ENCODE peak calls at places on chromosomes 6 and 20, in six cellular contexts. One of them, this sample, is unnamed.

GRCh38 chr6:44478591-44479254 is 91.2 kb downstream of the CDC5L start:
- DNase-seq in AG10803: no peak
- DNase-seq in B cell: no peak
- DNase-seq in H9: no peak
- DNase-seq in progenitor cell of endocrine pancreas: no peak
- DNase-seq in breast epithelium: no peak
- DNase-seq in this sample: no peak

GRCh38 chr6:82251942-82252341 is 4.4 kb upstream of the IBTK start:
- DNase-seq in progenitor cell of endocrine pancreas: no peak
- DNase-seq in H9: no peak
- DNase-seq in breast epithelium: no peak
- DNase-seq in B cell: peak; percentile 14
- DNase-seq in AG10803: peak; percentile 51
- DNase-seq in this sample: no peak

GRCh38 chr6:57302477-57302876 is 15.0 kb upstream of the PRIM2 start:
- DNase-seq in breast epithelium: no peak
- DNase-seq in B cell: no peak
- DNase-seq in H9: no peak
- DNase-seq in AG10803: no peak
- DNase-seq in progenitor cell of endocrine pancreas: no peak
- DNase-seq in this sample: no peak

GRCh38 chr20:63572788-63573738 is 976 bp downstream of the HELZ2 start:
- DNase-seq in breast epithelium: no peak
- DNase-seq in AG10803: no peak
- DNase-seq in progenitor cell of endocrine pancreas: no peak
- DNase-seq in B cell: no peak
- DNase-seq in H9: peak; percentile 55
- DNase-seq in this sample: no peak

GRCh38 chr6:18441253-18441979 is 54.3 kb downstream of the RNF144B start:
- DNase-seq in AG10803: no peak
- DNase-seq in H9: no peak
- DNase-seq in B cell: no peak
- DNase-seq in progenitor cell of endocrine pancreas: no peak
- DNase-seq in breast epithelium: no peak
- DNase-seq in this sample: no peak

GRCh38 chr6:118586741-118587485 is 38.8 kb downstream of the PLN start:
- DNase-seq in B cell: no peak
- DNase-seq in H9: no peak
- DNase-seq in breast epithelium: no peak
- DNase-seq in progenitor cell of endocrine pancreas: no peak
- DNase-seq in AG10803: no peak
- DNase-seq in this sample: no peak

GRCh38 chr6:3405679-3406078 is 51.2 kb downstream of the SLC22A23 start:
- DNase-seq in AG10803: peak; percentile 75
- DNase-seq in progenitor cell of endocrine pancreas: no peak
- DNase-seq in B cell: no peak
- DNase-seq in breast epithelium: no peak
- DNase-seq in H9: no peak
- DNase-seq in this sample: no peak

GRCh38 chr6:38459291-38459690 is 180.4 kb downstream of the BTBD9 start:
- DNase-seq in AG10803: peak; percentile 48
- DNase-seq in H9: no peak
- DNase-seq in breast epithelium: no peak
- DNase-seq in B cell: no peak
- DNase-seq in progenitor cell of endocrine pancreas: no peak
- DNase-seq in this sample: no peak

GRCh38 chr20:33282991-33283555 is at the start of gene BPIFB1:
- DNase-seq in AG10803: no peak
- DNase-seq in progenitor cell of endocrine pancreas: no peak
- DNase-seq in breast epithelium: no peak
- DNase-seq in H9: peak; percentile 34
- DNase-seq in B cell: no peak
- DNase-seq in this sample: no peak

GRCh38 chr6:149964243-149965190 is 774 bp downstream of the ULBP1 start:
- DNase-seq in breast epithelium: no peak
- DNase-seq in H9: peak; percentile 50
- DNase-seq in B cell: peak; percentile 60
- DNase-seq in progenitor cell of endocrine pancreas: no peak
- DNase-seq in AG10803: peak; percentile 28
- DNase-seq in this sample: peak; percentile 42

GRCh38 chr6:52598123-52598823 is 21.4 kb upstream of the TRAM2 start:
- DNase-seq in H9: peak; percentile 89
- DNase-seq in AG10803: peak; percentile 81
- DNase-seq in progenitor cell of endocrine pancreas: peak; percentile 62
- DNase-seq in breast epithelium: peak; percentile 27
- DNase-seq in B cell: peak; percentile 33
- DNase-seq in this sample: peak; percentile 70

GRCh38 chr6:92231220-92231701 is 1188.1 kb downstream of the EPHA7 start:
- DNase-seq in AG10803: no peak
- DNase-seq in H9: no peak
- DNase-seq in B cell: no peak
- DNase-seq in breast epithelium: no peak
- DNase-seq in progenitor cell of endocrine pancreas: no peak
- DNase-seq in this sample: no peak

GRCh38 chr20:1667510-1668085 is 10.0 kb upstream of the SIRPG start:
- DNase-seq in B cell: no peak
- DNase-seq in progenitor cell of endocrine pancreas: no peak
- DNase-seq in H9: no peak
- DNase-seq in AG10803: no peak
- DNase-seq in breast epithelium: no peak
- DNase-seq in this sample: no peak

GRCh38 chr6:92495246-92495645 is 924.1 kb downstream of the EPHA7 start:
- DNase-seq in breast epithelium: peak; percentile 26
- DNase-seq in H9: no peak
- DNase-seq in B cell: no peak
- DNase-seq in AG10803: peak; percentile 76
- DNase-seq in progenitor cell of endocrine pancreas: no peak
- DNase-seq in this sample: no peak

GRCh38 chr20:17782768-17783167 is 83.0 kb downstream of the BANF2 start:
- DNase-seq in B cell: no peak
- DNase-seq in progenitor cell of endocrine pancreas: no peak
- DNase-seq in H9: no peak
- DNase-seq in AG10803: no peak
- DNase-seq in breast epithelium: no peak
- DNase-seq in this sample: no peak

GRCh38 chr20:51529758-51530157 is 12.8 kb downstream of the NFATC2 start:
- DNase-seq in progenitor cell of endocrine pancreas: no peak
- DNase-seq in B cell: no peak
- DNase-seq in breast epithelium: no peak
- DNase-seq in AG10803: peak; percentile 31
- DNase-seq in H9: no peak
- DNase-seq in this sample: no peak

GRCh38 chr20:32811886-32812285 is 7.9 kb upstream of the MAPRE1 start:
- DNase-seq in progenitor cell of endocrine pancreas: no peak
- DNase-seq in B cell: no peak
- DNase-seq in H9: no peak
- DNase-seq in AG10803: no peak
- DNase-seq in breast epithelium: no peak
- DNase-seq in this sample: no peak

GRCh38 chr20:57473246-57474042 is 51.5 kb downstream of the CTCFL start:
- DNase-seq in AG10803: no peak
- DNase-seq in progenitor cell of endocrine pancreas: no peak
- DNase-seq in B cell: peak; percentile 71
- DNase-seq in H9: no peak
- DNase-seq in breast epithelium: no peak
- DNase-seq in this sample: no peak

GRCh38 chr6:170529839-170530520 is 23.1 kb downstream of the PSMB1 start:
- DNase-seq in progenitor cell of endocrine pancreas: peak; percentile 66
- DNase-seq in breast epithelium: peak; percentile 33
- DNase-seq in AG10803: peak; percentile 75
- DNase-seq in H9: peak; percentile 75
- DNase-seq in B cell: peak; percentile 68
- DNase-seq in this sample: peak; percentile 82

GRCh38 chr6:115898246-115898645 is 162.4 kb downstream of the FRK start:
- DNase-seq in B cell: no peak
- DNase-seq in breast epithelium: no peak
- DNase-seq in progenitor cell of endocrine pancreas: no peak
- DNase-seq in H9: no peak
- DNase-seq in AG10803: peak; percentile 51
- DNase-seq in this sample: no peak

GRCh38 chr20:38962044-38962897 is at the start of gene DHX35:
- DNase-seq in progenitor cell of endocrine pancreas: peak; percentile 96
- DNase-seq in AG10803: peak; percentile 95
- DNase-seq in H9: peak; percentile 97
- DNase-seq in breast epithelium: peak; percentile 96
- DNase-seq in B cell: peak; percentile 100
- DNase-seq in this sample: peak; percentile 99
- TF ChIP-seq CTCF in progenitor cell of endocrine pancreas: peak; percentile 17
- TF ChIP-seq CTCF in AG10803: peak; percentile 54
- TF ChIP-seq CTCF in H9: no peak
- TF ChIP-seq CTCF in breast epithelium: no peak
- TF ChIP-seq CTCF in B cell: peak; percentile 63
- TF ChIP-seq CTCF in this sample: no peak

GRCh38 chr20:58867211-58867610 is 14.7 kb downstream of the GNAS start:
- DNase-seq in H9: no peak
- DNase-seq in B cell: no peak
- DNase-seq in AG10803: peak; percentile 43
- DNase-seq in breast epithelium: no peak
- DNase-seq in progenitor cell of endocrine pancreas: no peak
- DNase-seq in this sample: no peak

GRCh38 chr20:58871533-58872102 is 19.1 kb downstream of the GNAS start:
- DNase-seq in H9: no peak
- DNase-seq in breast epithelium: no peak
- DNase-seq in progenitor cell of endocrine pancreas: no peak
- DNase-seq in B cell: no peak
- DNase-seq in AG10803: no peak
- DNase-seq in this sample: no peak

GRCh38 chr20:58870293-58871014 is 17.9 kb downstream of the GNAS start:
- DNase-seq in B cell: peak; percentile 67
- DNase-seq in H9: peak; percentile 77
- DNase-seq in progenitor cell of endocrine pancreas: peak; percentile 71
- DNase-seq in breast epithelium: peak; percentile 65
- DNase-seq in AG10803: peak; percentile 44
- DNase-seq in this sample: peak; percentile 81

GRCh38 chr20:58869662-58870227 is 17.2 kb downstream of the GNAS start:
- DNase-seq in breast epithelium: no peak
- DNase-seq in B cell: no peak
- DNase-seq in progenitor cell of endocrine pancreas: no peak
- DNase-seq in AG10803: no peak
- DNase-seq in H9: no peak
- DNase-seq in this sample: no peak

GRCh38 chr20:58868795-58869194 is 16.3 kb downstream of the GNAS start:
- DNase-seq in H9: peak; percentile 49
- DNase-seq in progenitor cell of endocrine pancreas: no peak
- DNase-seq in B cell: peak; percentile 38
- DNase-seq in breast epithelium: no peak
- DNase-seq in AG10803: no peak
- DNase-seq in this sample: peak; percentile 66
- TF ChIP-seq CTCF in H9: peak; percentile 54
- TF ChIP-seq CTCF in progenitor cell of endocrine pancreas: peak; percentile 48
- TF ChIP-seq CTCF in B cell: peak; percentile 35
- TF ChIP-seq CTCF in breast epithelium: no peak
- TF ChIP-seq CTCF in AG10803: peak; percentile 35
- TF ChIP-seq CTCF in this sample: peak; percentile 17

GRCh38 chr6:156618600-156619205 is 158.5 kb upstream of the ARID1B start:
- DNase-seq in progenitor cell of endocrine pancreas: no peak
- DNase-seq in H9: peak; percentile 63
- DNase-seq in B cell: no peak
- DNase-seq in breast epithelium: no peak
- DNase-seq in AG10803: no peak
- DNase-seq in this sample: peak; percentile 40
- TF ChIP-seq CTCF in progenitor cell of endocrine pancreas: peak; percentile 26
- TF ChIP-seq CTCF in H9: peak; percentile 52
- TF ChIP-seq CTCF in B cell: no peak
- TF ChIP-seq CTCF in breast epithelium: no peak
- TF ChIP-seq CTCF in AG10803: no peak
- TF ChIP-seq CTCF in this sample: peak; percentile 19

GRCh38 chr6:34867484-34867883 is 20.4 kb downstream of the TAF11 start:
- DNase-seq in B cell: no peak
- DNase-seq in AG10803: no peak
- DNase-seq in H9: no peak
- DNase-seq in progenitor cell of endocrine pancreas: no peak
- DNase-seq in breast epithelium: no peak
- DNase-seq in this sample: no peak
- TF ChIP-seq CTCF in B cell: no peak
- TF ChIP-seq CTCF in AG10803: peak; percentile 23
- TF ChIP-seq CTCF in H9: peak; percentile 37
- TF ChIP-seq CTCF in progenitor cell of endocrine pancreas: no peak
- TF ChIP-seq CTCF in breast epithelium: no peak
- TF ChIP-seq CTCF in this sample: no peak

DNA sequence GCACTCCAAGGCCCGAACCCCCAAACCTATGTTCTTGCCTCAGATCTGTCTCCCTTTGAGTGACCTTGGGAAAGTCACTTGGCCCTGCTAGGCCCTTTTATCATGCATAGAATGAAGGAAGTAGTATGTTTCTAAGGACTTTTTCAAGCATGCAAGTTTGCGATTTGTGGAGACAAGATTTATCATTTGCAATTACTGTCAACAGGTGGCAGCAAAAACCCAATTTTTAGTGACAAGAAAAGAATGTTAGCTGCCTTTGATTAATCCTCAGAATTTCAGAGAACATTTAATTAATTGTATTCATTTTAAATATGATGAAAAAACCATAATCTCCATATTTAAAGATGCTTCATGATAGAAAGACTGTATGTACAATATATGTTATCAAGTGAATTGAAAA is 28.3 kb upstream of the PREP start:
- DNase-seq in breast epithelium: no peak
- DNase-seq in AG10803: peak; percentile 67
- DNase-seq in H9: no peak
- DNase-seq in progenitor cell of endocrine pancreas: no peak
- DNase-seq in B cell: peak; percentile 50
- DNase-seq in this sample: no peak
- TF ChIP-seq CTCF in breast epithelium: peak; percentile 17
- TF ChIP-seq CTCF in AG10803: peak; percentile 59
- TF ChIP-seq CTCF in H9: peak; percentile 77
- TF ChIP-seq CTCF in progenitor cell of endocrine pancreas: peak; percentile 69
- TF ChIP-seq CTCF in B cell: peak; percentile 66
- TF ChIP-seq CTCF in this sample: peak; percentile 52

DNA sequence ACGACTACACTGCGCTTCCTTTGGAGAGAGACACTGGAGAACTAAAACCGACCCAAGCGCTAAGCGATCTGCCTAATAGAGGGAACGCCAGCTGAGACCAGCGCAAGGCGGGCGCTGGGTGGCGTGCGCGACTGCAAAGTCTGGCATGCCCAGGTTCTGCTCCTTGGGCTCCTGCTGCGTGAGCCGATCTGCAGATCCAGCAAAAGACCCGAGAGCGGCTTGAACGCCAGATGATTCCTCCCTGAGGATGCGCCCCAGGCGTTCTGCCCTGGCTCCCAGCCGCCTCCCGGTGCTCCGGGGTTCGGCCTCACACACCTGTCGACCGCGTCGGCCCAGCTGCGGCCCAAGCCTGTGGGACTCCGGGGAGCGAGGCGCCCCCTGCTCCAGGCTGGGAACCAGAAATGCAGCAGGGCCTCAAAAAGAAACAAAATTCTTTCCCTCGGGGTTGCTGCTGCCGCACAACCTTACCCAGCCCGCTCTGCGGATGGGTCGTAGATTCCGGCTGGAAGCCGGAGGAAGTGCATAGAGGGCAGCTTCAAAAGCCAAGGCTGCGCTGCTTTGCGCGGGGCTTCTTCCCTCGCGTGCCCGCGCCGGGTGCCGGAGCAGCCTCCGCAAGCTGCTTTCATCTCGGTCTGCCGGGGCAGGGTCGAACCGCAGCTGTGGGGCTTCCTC is 17.9 kb upstream of the PRDM13 start:
- DNase-seq in B cell: peak; percentile 73
- DNase-seq in breast epithelium: peak; percentile 47
- DNase-seq in AG10803: peak; percentile 72
- DNase-seq in progenitor cell of endocrine pancreas: no peak
- DNase-seq in H9: peak; percentile 92
- DNase-seq in this sample: peak; percentile 72
- TF ChIP-seq CTCF in B cell: peak; percentile 29
- TF ChIP-seq CTCF in breast epithelium: no peak
- TF ChIP-seq CTCF in AG10803: peak; percentile 55
- TF ChIP-seq CTCF in progenitor cell of endocrine pancreas: peak; percentile 52
- TF ChIP-seq CTCF in H9: peak; percentile 70
- TF ChIP-seq CTCF in this sample: peak; percentile 16

This sample was measured in nephron progenitor cell.